ENCODE peak calls at places on chromosome 6, in four cellular contexts. C, S, Y and Q are unnamed samples.

GRCh38 chr6:107682721-107683120 is 141.4 kb downstream of the SCML4 start:
- DNase-seq in C (no peak), S (no peak), Y (no peak), Q (no peak)

GRCh38 chr6:152642578-152643375 is 5.6 kb upstream of the SYNE1 start:
- DNase-seq in C (peak; percentile 29), S (peak; percentile 79), Y (peak; percentile 74), Q (peak; percentile 49)

GRCh38 chr6:46098678-46099077 is 31.1 kb upstream of the ENPP4 start:
- DNase-seq in C (no peak), S (no peak), Y (peak; percentile 60), Q (no peak)

GRCh38 chr6:137723273-137724017 is 143.6 kb upstream of the TNFAIP3 start:
- DNase-seq in C (no peak), S (no peak), Y (no peak), Q (no peak)

GRCh38 chr6:143556529-143556928 is 45.0 kb upstream of the FUCA2 start:
- DNase-seq in C (no peak), S (peak; percentile 64), Y (no peak), Q (peak; percentile 83)

GRCh38 chr6:7256785-7257184 is 56.2 kb downstream of the SSR1 start:
- DNase-seq in C (no peak), S (no peak), Y (no peak), Q (no peak)

GRCh38 chr6:84263557-84263956 is 36.1 kb upstream of the CEP162 start:
- DNase-seq in C (no peak), S (peak; percentile 32), Y (no peak), Q (no peak)

GRCh38 chr6:33314515-33314942 is 651 bp upstream of the TAPBP start:
- DNase-seq in C (peak; percentile 71), S (peak; percentile 87), Y (peak; percentile 57), Q (peak; percentile 88)

GRCh38 chr6:127458817-127459216 is 372 bp downstream of the KIAA0408 start:
- DNase-seq in C (no peak), S (peak; percentile 79), Y (no peak), Q (peak; percentile 83)

GRCh38 chr6:29081312-29081711 is 5.8 kb downstream of the OR2B3 start:
- DNase-seq in C (no peak), S (no peak), Y (no peak), Q (no peak)

GRCh38 chr6:148738939-148739821 is 7.7 kb upstream of the UST start:
- DNase-seq in C (no peak), S (peak; percentile 19), Y (no peak), Q (no peak)

GRCh38 chr6:119020597-119021561 is 57.6 kb downstream of the FAM184A start:
- DNase-seq in C (no peak), S (no peak), Y (no peak), Q (no peak)

GRCh38 chr6:147675281-147675680 is 166.8 kb downstream of the SAMD5 start:
- DNase-seq in C (no peak), S (peak; percentile 43), Y (no peak), Q (peak; percentile 60)

GRCh38 chr6:70839286-70840266 is 117.3 kb downstream of the B3GAT2 start:
- DNase-seq in C (no peak), S (no peak), Y (no peak), Q (no peak)

GRCh38 chr6:99885051-99885450 is 109.0 kb downstream of the MCHR2 start:
- DNase-seq in C (no peak), S (no peak), Y (no peak), Q (no peak)

GRCh38 chr6:157822221-157823000 is 635 bp upstream of the SNX9 start:
- DNase-seq in C (peak; percentile 47), S (peak; percentile 20), Y (no peak), Q (no peak)

GRCh38 chr6:98880486-98880885 is 46.1 kb downstream of the POU3F2 start:
- DNase-seq in C (no peak), S (no peak), Y (no peak), Q (no peak)

GRCh38 chr6:122388945-122389344 is 10.5 kb upstream of the HSF2 start:
- DNase-seq in C (no peak), S (no peak), Y (no peak), Q (no peak)

GRCh38 chr6:113870917-113871316 is 13.8 kb downstream of the MARCKS start:
- DNase-seq in C (no peak), S (peak; percentile 36), Y (no peak), Q (no peak)

GRCh38 chr6:80363501-80363900 is 257.0 kb downstream of the BCKDHB start:
- DNase-seq in C (no peak), S (peak; percentile 46), Y (no peak), Q (peak; percentile 53)

GRCh38 chr6:39266375-39266774 is 37.1 kb upstream of the KCNK5 start:
- DNase-seq in C (no peak), S (no peak), Y (no peak), Q (no peak)

GRCh38 chr6:6734463-6735455 is 146.2 kb downstream of the LY86 start:
- DNase-seq in C (no peak), S (no peak), Y (no peak), Q (peak; percentile 60)

GRCh38 chr6:12351672-12352071 is 61.5 kb downstream of the EDN1 start:
- DNase-seq in C (no peak), S (no peak), Y (no peak), Q (no peak)

GRCh38 chr6:138162947-138163569 is 1.3 kb downstream of the ARFGEF3 start:
- DNase-seq in C (no peak), S (no peak), Y (no peak), Q (no peak)

GRCh38 chr6:22838346-22838745 is 269.0 kb downstream of the HDGFL1 start:
- DNase-seq in C (no peak), S (no peak), Y (no peak), Q (peak; percentile 11)

GRCh38 chr6:169098136-169098535 is 155.5 kb downstream of the THBS2 start:
- DNase-seq in C (no peak), S (peak; percentile 8), Y (no peak), Q (no peak)

GRCh38 chr6:138371720-138372119 is 6.0 kb upstream of the SMIM28 start:
- DNase-seq in C (no peak), S (peak; percentile 43), Y (no peak), Q (peak; percentile 32)

GRCh38 chr6:871503-871902 is 178.6 kb upstream of the EXOC2 start:
- DNase-seq in C (no peak), S (no peak), Y (no peak), Q (no peak)

GRCh38 chr6:33799714-33800113 is 4.1 kb downstream of the MLN start:
- DNase-seq in C (no peak), S (peak; percentile 53), Y (no peak), Q (peak; percentile 38)

GRCh38 chr6:157272866-157273755 is 50.2 kb downstream of the TMEM242 start:
- DNase-seq in C (peak; percentile 32), S (no peak), Y (no peak), Q (no peak)

GRCh38 chr6:41767112-41767946 is 12.4 kb downstream of the FRS3 start:
- DNase-seq in C (no peak), S (peak; percentile 63), Y (peak; percentile 87), Q (peak; percentile 77)

GRCh38 chr6:107116328-107116892 is 1.1 kb upstream of the BEND3 start:
- DNase-seq in C (peak; percentile 11), S (peak; percentile 25), Y (peak; percentile 55), Q (no peak)

GRCh38 chr6:21856844-21857243 is 263.3 kb downstream of the SOX4 start:
- DNase-seq in C (no peak), S (peak; percentile 88), Y (no peak), Q (peak; percentile 83)

GRCh38 chr6:96814581-96814980 is 22.7 kb downstream of the GPR63 start:
- DNase-seq in C (no peak), S (peak; percentile 52), Y (no peak), Q (no peak)

GRCh38 chr6:27617700-27618689 is 145.1 kb upstream of the ZNF184 start:
- DNase-seq in C (no peak), S (peak; percentile 79), Y (no peak), Q (peak; percentile 62)

DNA sequence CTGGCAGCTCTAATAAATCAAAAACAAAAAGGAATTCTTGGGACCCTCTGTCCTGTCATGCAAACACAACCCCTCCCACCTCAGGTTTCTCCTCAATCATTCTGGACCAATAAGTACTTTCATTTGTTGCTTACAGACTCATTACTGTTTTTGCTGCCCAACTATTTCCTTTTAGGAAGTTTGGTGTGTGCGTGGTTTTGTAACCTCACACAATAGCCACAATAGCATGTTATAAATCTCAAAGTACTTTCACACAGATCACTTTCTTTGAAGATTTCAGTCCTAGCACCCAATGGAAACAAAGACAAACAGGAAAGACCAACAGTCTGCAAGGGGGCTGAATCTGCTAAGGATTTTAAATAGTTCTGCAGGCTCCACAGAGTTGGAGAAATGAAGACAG is 4.4 kb downstream of the MRPL14 start:
- DNase-seq in C (no peak), S (peak; percentile 39), Y (no peak), Q (peak; percentile 44)
- H3K4me3 ChIP-seq in C (no peak overlapping the region), S (no peak overlapping the region), Y (no peak overlapping the region), Q (no peak overlapping the region)

GRCh38 chr6:31495580-31495979 is 2.4 kb upstream of the MICB start:
- DNase-seq in C (no peak), S (peak; percentile 83), Y (no peak), Q (peak; percentile 56)
- H3K4me3 ChIP-seq in C (no peak overlapping the region), S (no peak overlapping the region), Y (no peak overlapping the region), Q (peak overlapping the region; percentile 66)

GRCh38 chr6:126307859-126308258 is 32.1 kb upstream of the CENPW start:
- DNase-seq in C (no peak), S (peak; percentile 81), Y (no peak), Q (peak; percentile 87)

GRCh38 chr6:126308367-126308766 is 31.5 kb upstream of the CENPW start:
- DNase-seq in C (no peak), S (no peak), Y (no peak), Q (peak; percentile 10)

DNA sequence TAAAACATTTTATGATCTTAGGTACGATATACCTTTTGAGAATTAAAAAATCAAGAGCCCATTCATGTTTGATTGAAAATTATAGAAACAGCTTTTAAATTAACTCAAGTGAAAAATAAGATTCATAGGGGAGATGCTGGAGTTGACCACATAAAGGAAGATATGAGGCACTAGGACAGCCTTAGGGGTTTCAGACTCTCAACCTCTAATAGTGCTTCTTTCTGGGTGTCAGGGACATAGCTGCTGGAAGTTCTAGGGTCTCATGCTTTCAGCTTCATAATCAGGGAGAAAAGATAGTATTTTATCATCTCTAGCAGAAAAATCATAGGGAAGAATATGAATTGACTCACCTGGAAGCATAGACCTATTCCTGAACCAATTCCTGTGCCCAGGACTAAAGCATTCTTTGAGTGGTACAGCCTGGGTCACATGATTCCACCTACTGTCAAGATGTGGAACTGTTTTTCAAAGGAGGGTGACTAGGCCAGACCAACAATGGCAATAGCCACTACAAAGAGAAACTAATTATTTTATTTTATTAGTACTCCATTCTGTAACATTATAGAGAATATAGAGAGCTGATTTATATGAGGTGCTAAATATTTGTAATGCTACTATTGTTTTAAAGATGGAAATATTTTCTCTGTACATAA is 27.8 kb upstream of the CENPW start:
- DNase-seq in C (no peak), S (peak; percentile 26), Y (no peak), Q (peak; percentile 20)
- H3K4me3 ChIP-seq in C (no peak overlapping the region), S (no peak overlapping the region), Y (no peak overlapping the region), Q (no peak overlapping the region)

GRCh38 chr6:82275686-82276085 is 28.1 kb upstream of the IBTK start:
- DNase-seq in C (no peak), S (no peak), Y (no peak), Q (no peak)

GRCh38 chr6:82273295-82273694 is 25.8 kb upstream of the IBTK start:
- DNase-seq in C (no peak), S (no peak), Y (no peak), Q (no peak)

GRCh38 chr6:82277686-82278085 is 30.1 kb upstream of the IBTK start:
- DNase-seq in C (no peak), S (no peak), Y (no peak), Q (no peak)
- H3K4me3 ChIP-seq in C (no peak overlapping the region), S (no peak overlapping the region), Y (no peak overlapping the region), Q (no peak overlapping the region)